ENCODE peak calls at places on chromosome 1, in ten cellular contexts. L is GM12878, S is breast epithelium, W is transverse colon, D is spleen, B is suprapubic skin, Z is sigmoid colon, I is prostate gland, A is stomach, U is HCT116. E is an unnamed sample.
A peak's percentile ranks its signal among the peaks of the same experiment; 100 is the strongest.

GRCh38 chr1:228345201-228345930 is 61.3 kb downstream of the TRIM11 start:
- DNase-seq in U (no peak), I (no peak), S (no peak), L (no peak), B (peak; percentile 74), A (no peak), D (peak; percentile 53), Z (peak; percentile 50), W (peak; percentile 3), E (no peak)

GRCh38 chr1:202264300-202265075 is 70.9 kb downstream of the LGR6 start:
- DNase-seq in A (no peak), S (peak; percentile 6), U (no peak), W (no peak), B (peak; percentile 64), D (peak; percentile 28), L (no peak), I (no peak), Z (peak; percentile 26), E (no peak)

GRCh38 chr1:5757177-5757820 is 234.9 kb downstream of the NPHP4 start:
- DNase-seq in L (no peak), Z (no peak), I (no peak), S (no peak), D (peak; percentile 57), B (no peak), A (no peak), U (no peak), W (no peak), E (no peak)

GRCh38 chr1:210587547-210587946 is 258.8 kb downstream of the HHAT start:
- DNase-seq in W (no peak), U (no peak), D (no peak), B (no peak), A (no peak), I (no peak), Z (no peak), L (no peak), S (no peak), E (peak; percentile 33)

GRCh38 chr1:117985973-117986372 is 56.4 kb downstream of the WDR3 start:
- DNase-seq in U (no peak), D (no peak), B (no peak), A (no peak), Z (no peak), S (no peak), W (no peak), L (no peak), I (no peak), E (no peak)

GRCh38 chr1:67191668-67192520 is 25.6 kb downstream of the IL23R start:
- DNase-seq in W (no peak), S (no peak), A (no peak), Z (no peak), L (no peak), I (no peak), U (no peak), B (no peak), D (no peak), E (no peak)

GRCh38 chr1:36580524-36580923 is 97.8 kb upstream of the CSF3R start:
- DNase-seq in Z (no peak), L (no peak), S (no peak), D (no peak), W (no peak), I (no peak), U (no peak), A (no peak), B (no peak), E (no peak)

GRCh38 chr1:187042538-187042937 is 213.8 kb downstream of the PLA2G4A start:
- DNase-seq in L (no peak), S (no peak), D (no peak), B (no peak), U (no peak), A (no peak), I (no peak), Z (no peak), W (no peak), E (no peak)

GRCh38 chr1:154466136-154466665 is 35.8 kb upstream of the TDRD10 start:
- DNase-seq in I (no peak), S (no peak), B (no peak), Z (peak; percentile 20), W (no peak), L (no peak), A (no peak), D (peak; percentile 6), U (no peak), E (no peak)

GRCh38 chr1:228867951-228868730 is 132.9 kb downstream of the RHOU start:
- DNase-seq in D (no peak), A (peak; percentile 47), B (no peak), W (no peak), S (no peak), U (no peak), L (no peak), I (no peak), Z (no peak), E (no peak)

GRCh38 chr1:63674238-63674864 is 81.1 kb downstream of the PGM1 start:
- DNase-seq in A (peak; percentile 94), D (no peak), Z (peak; percentile 96), S (peak; percentile 54), U (peak; percentile 67), L (no peak), B (no peak), I (peak; percentile 26), W (peak; percentile 81), E (peak; percentile 53)

GRCh38 chr1:205668951-205669340 is 11.4 kb downstream of the SLC45A3 start:
- DNase-seq in L (peak; percentile 65), S (no peak), I (no peak), Z (no peak), B (no peak), A (no peak), U (no peak), W (no peak), D (no peak), E (no peak)

GRCh38 chr1:150142083-150142482 is 7.6 kb upstream of the PLEKHO1 start:
- DNase-seq in I (no peak), W (no peak), S (no peak), U (no peak), Z (no peak), L (no peak), A (no peak), B (no peak), D (no peak), E (no peak)

GRCh38 chr1:15706751-15707150 is 22.6 kb downstream of the PLEKHM2 start:
- DNase-seq in Z (no peak), L (no peak), I (no peak), B (no peak), A (peak; percentile 41), D (no peak), U (no peak), S (no peak), W (no peak), E (peak; percentile 91)

GRCh38 chr1:234962340-234962989 is 166.2 kb downstream of the TOMM20 start:
- DNase-seq in B (peak; percentile 85), L (peak; percentile 91), Z (peak; percentile 79), D (no peak), I (no peak), W (no peak), A (no peak), S (no peak), U (no peak), E (no peak)
- TF ChIP-seq POLR2AphosphoS5 in B (no peak), L (peak; percentile 68), Z (peak; percentile 29), D (no peak), I (no peak), W (peak; percentile 42), A (no peak), S (peak; percentile 3), U (no peak), E (no peak)

DNA sequence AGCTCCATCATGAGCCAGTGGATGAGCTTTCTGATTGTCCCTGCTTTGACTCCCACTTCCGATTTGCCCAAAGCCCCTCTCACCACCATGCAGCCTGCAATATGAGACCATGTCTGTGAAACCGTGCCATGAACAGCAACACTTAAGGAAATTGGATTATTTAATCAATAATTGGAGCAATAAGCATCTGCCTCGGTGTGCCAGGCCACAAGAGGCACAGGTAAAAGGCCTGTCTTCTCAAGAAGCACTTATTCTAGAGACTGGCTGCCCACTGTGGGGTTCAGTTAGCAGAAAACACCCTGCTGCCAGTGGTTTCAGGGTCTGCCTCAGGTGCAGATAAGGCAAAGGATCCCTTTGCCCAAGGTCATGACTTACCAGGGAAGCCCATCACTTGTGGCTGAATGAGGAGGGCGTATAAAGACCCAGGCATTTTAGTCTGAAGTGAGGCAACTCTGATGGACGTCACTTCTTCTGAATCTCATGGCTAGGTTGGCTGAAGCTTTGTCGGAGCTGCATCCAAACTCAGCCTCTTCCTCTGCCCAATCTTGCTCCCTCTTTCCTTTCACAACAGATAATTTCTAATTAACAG is 7.1 kb upstream of the CHI3L2 start:
- DNase-seq in U (no peak), A (no peak), Z (no peak), L (no peak), W (no peak), S (no peak), D (no peak), B (no peak), I (no peak), E (no peak)
- TF ChIP-seq POLR2A in U (no peak), A (no peak), Z (no peak), L (peak; percentile 63), W (no peak), S (no peak), D (no peak), B (no peak), I (no peak), E (no peak)

GRCh38 chr1:51088474-51088873 is 13.6 kb upstream of the C1orf185 start:
- DNase-seq in S (no peak), Z (no peak), W (no peak), A (no peak), I (no peak), B (no peak), L (no peak), U (peak; percentile 7), D (no peak), E (no peak)

GRCh38 chr1:51086496-51087271 is 15.3 kb upstream of the C1orf185 start:
- DNase-seq in A (no peak), S (no peak), Z (no peak), B (no peak), L (no peak), U (no peak), W (no peak), I (no peak), D (no peak), E (no peak)
- TF ChIP-seq CTCF in A (no peak), S (no peak), Z (no peak), B (no peak), L (no peak), U (no peak), W (no peak), I (no peak), D (no peak), E (no peak)

DNA sequence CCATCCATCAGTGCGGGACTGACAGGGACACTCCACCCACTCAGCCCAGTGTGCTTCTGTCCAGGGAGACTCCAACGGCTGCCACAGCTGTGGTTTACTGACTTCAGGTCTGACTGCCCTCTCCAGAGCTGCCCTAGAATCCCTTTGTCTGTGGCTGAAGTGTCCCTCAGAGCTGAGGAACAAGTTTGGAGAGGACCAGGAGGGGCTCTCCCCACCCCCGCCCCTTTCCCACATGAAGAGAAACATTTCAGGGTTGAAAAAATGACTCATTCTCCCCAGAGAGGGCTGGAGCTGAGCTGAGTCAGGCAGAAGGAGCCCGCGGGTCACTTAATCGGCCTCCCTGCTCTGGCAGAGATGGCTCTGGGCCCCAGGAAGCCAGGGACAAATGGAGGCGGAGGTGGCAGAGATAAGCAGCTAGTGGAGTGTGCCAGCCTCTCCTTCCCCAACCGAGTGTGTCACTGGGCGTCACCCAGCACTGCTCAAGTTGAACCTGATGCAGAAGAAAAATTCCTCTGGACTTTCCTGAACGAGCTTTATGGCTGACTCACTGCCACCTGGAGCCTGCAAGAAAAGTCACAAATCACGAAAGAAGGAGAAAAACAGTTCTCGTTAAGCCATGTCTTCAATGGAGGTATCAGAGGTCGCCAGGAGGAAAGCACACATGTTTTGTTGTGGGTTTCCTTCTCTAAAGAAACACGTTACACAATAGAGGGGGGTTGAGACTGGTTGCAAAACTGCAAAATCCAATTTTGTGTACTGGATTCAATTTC is 34.3 kb upstream of the ECE1 start:
- DNase-seq in L (peak; percentile 41), W (peak; percentile 83), D (peak; percentile 89), Z (peak; percentile 91), U (peak; percentile 94), S (peak; percentile 81), A (peak; percentile 89), I (peak; percentile 82), B (no peak), E (no peak)
- TF ChIP-seq POLR2AphosphoS5 in L (peak; percentile 27), W (no peak), D (peak; percentile 45), Z (peak; percentile 35), U (peak; percentile 61), S (peak; percentile 39), A (no peak), I (peak; percentile 70), B (no peak), E (no peak)

E was measured in upper lobe of left lung.